ENCODE peak calls at places on chromosomes 1 and 21, in six cellular contexts. One of them, this sample, is unnamed.

GRCh38 chr1:46340404-46341221 is at the start of gene NSUN4:
- DNase-seq in lung: peak
- DNase-seq in spleen: peak
- DNase-seq in HFF-Myc: peak
- DNase-seq in heart left ventricle: peak
- DNase-seq in retinal pigment epithelial cell: no peak
- DNase-seq in this sample: peak

GRCh38 chr1:161207173-161207572 is 5.0 kb downstream of the NDUFS2 start:
- DNase-seq in HFF-Myc: no peak
- DNase-seq in heart left ventricle: peak
- DNase-seq in retinal pigment epithelial cell: no peak
- DNase-seq in lung: no peak
- DNase-seq in spleen: no peak
- DNase-seq in this sample: no peak

GRCh38 chr21:45533731-45534571 is 8.3 kb downstream of the SLC19A1 start:
- DNase-seq in heart left ventricle: peak
- DNase-seq in retinal pigment epithelial cell: no peak
- DNase-seq in spleen: peak
- DNase-seq in HFF-Myc: no peak
- DNase-seq in lung: no peak
- DNase-seq in this sample: no peak

GRCh38 chr1:34642679-34643078 is 112.2 kb upstream of the GJB5 start:
- DNase-seq in spleen: no peak
- DNase-seq in HFF-Myc: no peak
- DNase-seq in lung: no peak
- DNase-seq in retinal pigment epithelial cell: no peak
- DNase-seq in heart left ventricle: no peak
- DNase-seq in this sample: no peak

GRCh38 chr1:180178511-180179161 is 24.0 kb downstream of the QSOX1 start:
- DNase-seq in spleen: peak
- DNase-seq in retinal pigment epithelial cell: no peak
- DNase-seq in lung: peak
- DNase-seq in heart left ventricle: peak
- DNase-seq in HFF-Myc: no peak
- DNase-seq in this sample: no peak

GRCh38 chr1:44542415-44543063 is 131.7 kb downstream of the TMEM53 start:
- DNase-seq in retinal pigment epithelial cell: no peak
- DNase-seq in lung: no peak
- DNase-seq in spleen: no peak
- DNase-seq in HFF-Myc: no peak
- DNase-seq in heart left ventricle: no peak
- DNase-seq in this sample: no peak

GRCh38 chr1:243595527-243596206 is 254.4 kb downstream of the AKT3 start:
- DNase-seq in retinal pigment epithelial cell: no peak
- DNase-seq in lung: no peak
- DNase-seq in HFF-Myc: peak
- DNase-seq in heart left ventricle: no peak
- DNase-seq in spleen: no peak
- DNase-seq in this sample: no peak

GRCh38 chr1:235601087-235601486 is 48.5 kb downstream of the GNG4 start:
- DNase-seq in lung: no peak
- DNase-seq in HFF-Myc: no peak
- DNase-seq in heart left ventricle: no peak
- DNase-seq in retinal pigment epithelial cell: no peak
- DNase-seq in spleen: peak
- DNase-seq in this sample: no peak

GRCh38 chr1:2145946-2146835 is 48.4 kb downstream of the FAAP20 start:
- DNase-seq in heart left ventricle: peak
- DNase-seq in lung: no peak
- DNase-seq in HFF-Myc: no peak
- DNase-seq in spleen: no peak
- DNase-seq in retinal pigment epithelial cell: no peak
- DNase-seq in this sample: no peak

GRCh38 chr1:97412737-97413136 is 508.1 kb downstream of the DPYD start:
- DNase-seq in retinal pigment epithelial cell: no peak
- DNase-seq in heart left ventricle: no peak
- DNase-seq in HFF-Myc: no peak
- DNase-seq in spleen: no peak
- DNase-seq in lung: no peak
- DNase-seq in this sample: no peak

GRCh38 chr1:43207229-43207853 is 35.2 kb downstream of the CFAP57 start:
- DNase-seq in HFF-Myc: no peak
- DNase-seq in lung: peak
- DNase-seq in heart left ventricle: no peak
- DNase-seq in spleen: no peak
- DNase-seq in retinal pigment epithelial cell: peak
- DNase-seq in this sample: no peak

GRCh38 chr1:41811051-41811795 is 107.5 kb downstream of the HIVEP3 start:
- DNase-seq in heart left ventricle: no peak
- DNase-seq in HFF-Myc: no peak
- DNase-seq in retinal pigment epithelial cell: no peak
- DNase-seq in spleen: no peak
- DNase-seq in lung: no peak
- DNase-seq in this sample: no peak

GRCh38 chr1:186304982-186305949 is 69.8 kb downstream of the TPR start:
- DNase-seq in spleen: no peak
- DNase-seq in retinal pigment epithelial cell: no peak
- DNase-seq in lung: no peak
- DNase-seq in heart left ventricle: no peak
- DNase-seq in HFF-Myc: no peak
- DNase-seq in this sample: no peak

GRCh38 chr1:101308001-101308659 is 71.3 kb downstream of the S1PR1 start:
- DNase-seq in HFF-Myc: no peak
- DNase-seq in lung: no peak
- DNase-seq in retinal pigment epithelial cell: no peak
- DNase-seq in spleen: no peak
- DNase-seq in heart left ventricle: no peak
- DNase-seq in this sample: no peak

GRCh38 chr1:210223174-210223904 is 9.3 kb upstream of the SERTAD4 start:
- DNase-seq in retinal pigment epithelial cell: no peak
- DNase-seq in spleen: no peak
- DNase-seq in heart left ventricle: no peak
- DNase-seq in HFF-Myc: no peak
- DNase-seq in lung: no peak
- DNase-seq in this sample: no peak

GRCh38 chr1:6584126-6585080 is 4.6 kb downstream of the ZBTB48 start:
- DNase-seq in HFF-Myc: no peak
- DNase-seq in heart left ventricle: no peak
- DNase-seq in retinal pigment epithelial cell: no peak
- DNase-seq in lung: no peak
- DNase-seq in spleen: no peak
- DNase-seq in this sample: no peak

GRCh38 chr1:169106921-169107672 is 607 bp downstream of the ATP1B1 start:
- DNase-seq in HFF-Myc: no peak
- DNase-seq in retinal pigment epithelial cell: no peak
- DNase-seq in lung: no peak
- DNase-seq in heart left ventricle: no peak
- DNase-seq in spleen: peak
- DNase-seq in this sample: no peak

GRCh38 chr1:172883387-172883791 is 167.4 kb downstream of the TNFSF18 start:
- DNase-seq in heart left ventricle: no peak
- DNase-seq in HFF-Myc: no peak
- DNase-seq in retinal pigment epithelial cell: no peak
- DNase-seq in lung: no peak
- DNase-seq in spleen: no peak
- DNase-seq in this sample: no peak

GRCh38 chr1:16484501-16484835 is 29.6 kb downstream of the RNU1-1 start:
- DNase-seq in HFF-Myc: no peak
- DNase-seq in lung: no peak
- DNase-seq in heart left ventricle: no peak
- DNase-seq in spleen: peak
- DNase-seq in retinal pigment epithelial cell: no peak
- DNase-seq in this sample: no peak

GRCh38 chr1:54547601-54548388 is at the start of gene ACOT11:
- DNase-seq in spleen: peak
- DNase-seq in heart left ventricle: peak
- DNase-seq in lung: peak
- DNase-seq in HFF-Myc: no peak
- DNase-seq in retinal pigment epithelial cell: peak
- DNase-seq in this sample: peak

GRCh38 chr21:43193651-43194302 is 25.0 kb downstream of the CRYAA start:
- DNase-seq in spleen: peak
- DNase-seq in lung: no peak
- DNase-seq in HFF-Myc: peak
- DNase-seq in heart left ventricle: peak
- DNase-seq in retinal pigment epithelial cell: no peak
- DNase-seq in this sample: peak

GRCh38 chr1:222970711-222971110 is 155.9 kb downstream of the DISP1 start:
- DNase-seq in retinal pigment epithelial cell: no peak
- DNase-seq in heart left ventricle: no peak
- DNase-seq in HFF-Myc: no peak
- DNase-seq in spleen: no peak
- DNase-seq in lung: no peak
- DNase-seq in this sample: no peak

DNA sequence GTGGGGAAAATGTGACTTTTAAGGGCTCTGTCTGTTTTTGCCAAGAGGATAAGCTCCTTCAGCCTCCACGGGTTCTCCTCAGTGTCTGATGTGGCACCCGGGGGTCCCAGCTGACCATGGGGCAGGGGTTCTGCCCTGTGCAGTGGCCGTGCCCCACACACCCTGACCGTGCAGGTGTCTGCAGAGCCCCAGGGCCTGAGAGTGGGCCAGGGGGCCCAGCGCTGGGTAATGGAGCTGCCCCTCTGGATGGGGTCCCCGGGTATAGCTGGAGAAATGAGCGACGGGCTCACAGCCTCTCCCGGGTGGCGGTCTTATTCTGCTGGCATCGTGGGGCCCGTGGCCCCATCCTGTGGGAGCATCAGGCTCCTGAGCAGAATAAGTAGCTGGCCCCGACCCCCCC is 2.9 kb upstream of the PFKL start:
- DNase-seq in spleen: no peak
- DNase-seq in heart left ventricle: no peak
- DNase-seq in HFF-Myc: no peak
- DNase-seq in retinal pigment epithelial cell: no peak
- DNase-seq in lung: no peak
- DNase-seq in this sample: no peak
- H3K4me3 ChIP-seq in spleen: no peak
- H3K4me3 ChIP-seq in heart left ventricle: no peak
- H3K4me3 ChIP-seq in HFF-Myc: no peak
- H3K4me3 ChIP-seq in retinal pigment epithelial cell: no peak
- H3K4me3 ChIP-seq in lung: no peak
- H3K4me3 ChIP-seq in this sample: no peak

GRCh38 chr1:183578846-183579245 is 11.4 kb downstream of the NCF2 start:
- DNase-seq in HFF-Myc: no peak
- DNase-seq in lung: no peak
- DNase-seq in heart left ventricle: no peak
- DNase-seq in retinal pigment epithelial cell: no peak
- DNase-seq in spleen: no peak
- DNase-seq in this sample: no peak

GRCh38 chr1:183577897-183578470 is 12.3 kb downstream of the NCF2 start:
- DNase-seq in retinal pigment epithelial cell: no peak
- DNase-seq in heart left ventricle: no peak
- DNase-seq in lung: no peak
- DNase-seq in spleen: no peak
- DNase-seq in HFF-Myc: no peak
- DNase-seq in this sample: no peak

GRCh38 chr1:183583466-183583865 is 6.8 kb downstream of the NCF2 start:
- DNase-seq in heart left ventricle: no peak
- DNase-seq in retinal pigment epithelial cell: no peak
- DNase-seq in spleen: no peak
- DNase-seq in HFF-Myc: no peak
- DNase-seq in lung: no peak
- DNase-seq in this sample: no peak

GRCh38 chr1:183582021-183582746 is 8.1 kb downstream of the NCF2 start:
- DNase-seq in HFF-Myc: no peak
- DNase-seq in spleen: no peak
- DNase-seq in heart left ventricle: no peak
- DNase-seq in retinal pigment epithelial cell: no peak
- DNase-seq in lung: no peak
- DNase-seq in this sample: no peak

DNA sequence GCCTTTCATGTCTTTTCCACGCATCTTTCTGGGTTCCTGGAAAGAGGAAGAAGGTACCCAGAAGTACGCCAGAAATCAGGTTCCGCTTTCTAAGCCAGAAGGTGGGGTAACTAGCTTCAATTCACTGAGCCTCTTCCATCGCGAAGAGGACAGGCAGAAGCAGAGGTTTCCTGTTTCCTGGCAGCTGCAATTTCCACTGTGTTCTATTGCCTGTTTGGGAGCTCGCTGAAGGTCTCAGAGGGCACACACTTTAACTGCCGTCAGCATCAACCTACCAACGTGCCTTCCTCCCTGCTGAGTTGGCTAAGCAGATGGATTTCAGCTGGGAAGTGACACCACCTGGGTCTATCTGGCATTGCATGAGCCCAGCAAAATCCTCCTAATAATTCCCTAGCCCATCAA is 10.0 kb downstream of the NCF2 start:
- DNase-seq in heart left ventricle: peak
- DNase-seq in retinal pigment epithelial cell: no peak
- DNase-seq in lung: no peak
- DNase-seq in HFF-Myc: no peak
- DNase-seq in spleen: no peak
- DNase-seq in this sample: no peak
- TF ChIP-seq CTCF in heart left ventricle: no peak
- TF ChIP-seq CTCF in retinal pigment epithelial cell: peak
- TF ChIP-seq CTCF in lung: no peak
- TF ChIP-seq CTCF in HFF-Myc: peak
- TF ChIP-seq CTCF in spleen: no peak
- TF ChIP-seq CTCF in this sample: peak

GRCh38 chr1:212860713-212861581 is 2.9 kb downstream of the FLVCR1 start:
- DNase-seq in heart left ventricle: no peak
- DNase-seq in spleen: no peak
- DNase-seq in HFF-Myc: no peak
- DNase-seq in lung: no peak
- DNase-seq in retinal pigment epithelial cell: no peak
- DNase-seq in this sample: no peak
- H3K4me3 ChIP-seq in heart left ventricle: no peak
- H3K4me3 ChIP-seq in spleen: no peak
- H3K4me3 ChIP-seq in HFF-Myc: peak
- H3K4me3 ChIP-seq in lung: no peak
- H3K4me3 ChIP-seq in retinal pigment epithelial cell: peak
- H3K4me3 ChIP-seq in this sample: no peak

DNA sequence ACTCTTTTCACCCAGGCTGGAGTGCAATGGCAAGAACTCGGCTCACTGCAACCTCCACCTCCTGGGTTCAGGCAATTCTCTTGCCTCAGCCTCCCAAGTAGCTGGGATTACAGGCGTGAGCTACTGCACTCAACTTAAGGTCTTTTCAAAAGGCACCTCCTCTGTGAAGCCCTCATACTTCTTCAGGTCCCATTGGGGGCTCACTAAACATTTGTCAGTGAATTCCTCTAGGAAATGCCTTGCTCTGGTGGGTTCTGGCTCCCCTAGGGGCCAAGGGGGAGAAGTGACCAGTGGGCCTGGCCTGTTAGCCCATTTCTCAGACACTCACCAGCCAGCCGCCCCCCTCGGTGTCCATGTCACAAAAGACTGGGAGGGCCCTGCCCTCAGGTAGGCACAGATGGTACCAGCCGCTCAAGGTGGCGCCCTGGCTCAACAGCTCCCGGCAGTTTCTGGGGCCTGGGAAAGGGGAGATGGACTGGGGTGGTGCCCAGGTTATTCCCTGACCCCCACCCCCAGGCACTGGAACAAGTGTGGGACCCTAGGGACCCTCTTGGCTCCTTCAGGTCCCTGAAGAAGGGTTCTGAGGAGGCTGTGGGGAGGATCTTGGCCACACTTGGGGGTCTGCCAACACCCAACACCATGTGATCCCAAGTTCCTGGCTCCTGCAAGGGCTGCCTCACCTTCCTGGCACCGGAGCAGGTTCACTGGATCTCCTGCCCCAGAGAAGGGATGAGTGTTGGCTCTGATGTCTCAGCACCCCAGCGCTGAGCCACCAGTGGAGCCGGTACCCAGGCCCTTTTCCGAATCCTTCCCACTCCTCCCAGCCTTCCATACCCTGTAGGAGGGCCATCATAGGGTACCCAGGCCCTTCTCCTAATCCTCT is 1.6 kb downstream of the FCN3 start:
- DNase-seq in heart left ventricle: no peak
- DNase-seq in spleen: no peak
- DNase-seq in retinal pigment epithelial cell: no peak
- DNase-seq in HFF-Myc: no peak
- DNase-seq in lung: no peak
- DNase-seq in this sample: no peak
- TF ChIP-seq CTCF in heart left ventricle: peak
- TF ChIP-seq CTCF in spleen: no peak
- TF ChIP-seq CTCF in retinal pigment epithelial cell: peak
- TF ChIP-seq CTCF in HFF-Myc: peak
- TF ChIP-seq CTCF in lung: no peak
- TF ChIP-seq CTCF in this sample: peak